ENCODE peak calls at places on chromosomes 7 and 10, in eight cellular contexts. Q is dorsolateral prefrontal cortex, H is PC-3, N is heart left ventricle, E is ascending aorta, Z is fibroblast of mammary gland, D is mucosa of descending colon, P is prostate gland. K is an unnamed sample.

GRCh38 chr10:59817806-59818205 is 64.6 kb upstream of the MRLN start:
- DNase-seq in Q (peak; percentile 69), H (no peak), N (no peak), E (peak; percentile 62), Z (peak; percentile 41), D (no peak), P (no peak), K (peak; percentile 53)

GRCh38 chr10:101617102-101617823 is 29.1 kb downstream of the DPCD start:
- DNase-seq in Q (no peak), H (no peak), N (no peak), E (no peak), Z (no peak), D (no peak), P (no peak), K (no peak)

GRCh38 chr10:28139138-28139537 is 140.3 kb upstream of the ODAD2 start:
- DNase-seq in Q (no peak), H (peak; percentile 74), N (no peak), E (no peak), Z (no peak), D (no peak), P (no peak), K (no peak)

GRCh38 chr10:112792487-112793196 is 157.4 kb upstream of the TCF7L2 start:
- DNase-seq in Q (peak; percentile 62), H (no peak), N (peak; percentile 55), E (peak; percentile 17), Z (peak; percentile 82), D (no peak), P (no peak), K (no peak)

GRCh38 chr10:102235598-102235920 is 5.8 kb downstream of the PITX3 start:
- DNase-seq in Q (no peak), H (peak; percentile 69), N (no peak), E (no peak), Z (no peak), D (no peak), P (no peak), K (no peak)

GRCh38 chr10:5652746-5653145 is 13.6 kb downstream of the ASB13 start:
- DNase-seq in Q (no peak), H (no peak), N (no peak), E (no peak), Z (no peak), D (no peak), P (no peak), K (no peak)

GRCh38 chr7:37916673-37917660 is at the start of gene SFRP4:
- DNase-seq in Q (peak; percentile 47), H (peak; percentile 78), N (peak; percentile 68), E (peak; percentile 17), Z (peak; percentile 65), D (peak; percentile 62), P (no peak), K (no peak)

GRCh38 chr7:128993419-128993818 is 55.7 kb downstream of the IRF5 start:
- DNase-seq in Q (no peak), H (no peak), N (no peak), E (no peak), Z (no peak), D (no peak), P (no peak), K (no peak)

GRCh38 chr10:51231754-51232153 is 157.5 kb downstream of the PRKG1 start:
- DNase-seq in Q (no peak), H (peak; percentile 94), N (no peak), E (no peak), Z (peak; percentile 26), D (no peak), P (peak; percentile 15), K (no peak)

GRCh38 chr7:139111147-139111546 is 1.6 kb upstream of the ZC3HAV1 start:
- DNase-seq in Q (no peak), H (peak; percentile 16), N (no peak), E (no peak), Z (no peak), D (no peak), P (peak; percentile 66), K (no peak)

GRCh38 chr7:139106959-139107358 is 2.6 kb downstream of the ZC3HAV1 start:
- DNase-seq in Q (no peak), H (peak; percentile 3), N (no peak), E (no peak), Z (no peak), D (no peak), P (no peak), K (no peak)

GRCh38 chr7:139108256-139109187 is 998 bp downstream of the ZC3HAV1 start:
- DNase-seq in Q (no peak), H (peak; percentile 23), N (peak; percentile 39), E (no peak), Z (peak; percentile 10), D (peak; percentile 75), P (peak; percentile 26), K (no peak)

GRCh38 chr7:139109983-139110411 is 477 bp upstream of the ZC3HAV1 start:
- DNase-seq in Q (no peak), H (no peak), N (no peak), E (no peak), Z (no peak), D (no peak), P (no peak), K (no peak)

DNA sequence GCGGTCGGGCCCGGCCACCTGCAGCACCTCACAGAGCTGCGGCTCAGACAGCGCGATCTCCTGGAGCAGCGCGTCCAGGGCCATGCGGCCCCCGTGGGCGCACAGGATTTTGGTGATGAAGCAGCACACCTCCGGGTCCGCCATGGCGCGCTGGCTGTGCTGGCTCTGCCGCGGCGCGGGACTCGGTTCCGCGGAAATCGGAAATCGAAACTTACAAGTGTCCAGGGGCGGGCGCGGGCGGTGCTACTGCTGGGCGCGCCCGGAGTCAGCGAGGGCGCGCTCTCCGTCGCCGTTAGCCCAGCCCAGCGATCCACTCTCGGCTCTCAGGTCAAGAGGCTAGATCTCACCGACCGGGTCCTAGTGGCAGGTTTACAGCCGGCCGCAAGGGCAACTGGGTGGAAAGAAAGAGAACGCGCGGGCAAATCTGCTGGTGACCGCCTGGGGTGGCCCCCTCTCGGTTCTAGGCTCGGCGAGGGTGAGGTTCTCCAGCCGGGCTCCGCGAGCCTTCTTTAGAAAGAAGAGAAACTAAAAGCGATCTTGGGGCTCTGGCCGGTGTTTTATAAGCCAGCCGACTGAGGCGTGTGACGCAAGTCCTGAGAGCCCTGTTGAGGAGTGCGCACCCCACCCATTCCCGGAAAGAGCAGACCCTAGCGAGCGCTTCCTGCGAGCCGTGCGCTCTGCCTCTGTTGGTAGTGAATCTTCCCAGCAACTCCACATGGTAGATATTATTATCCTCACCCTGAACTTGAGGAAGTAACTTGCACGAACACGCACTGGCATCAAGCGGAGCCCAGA is at the start of gene ZC3HAV1:
- DNase-seq in Q (peak; percentile 60), H (peak; percentile 71), N (peak; percentile 92), E (peak; percentile 60), Z (peak; percentile 89), D (peak; percentile 94), P (peak; percentile 87), K (peak; percentile 52)
- TF ChIP-seq CTCF in Q (no peak), H (no peak), N (no peak), E (no peak), Z (no peak), D (no peak), P (no peak), K (no peak)

GRCh38 chr7:104945599-104945956 is 68.4 kb upstream of the KMT2E start:
- DNase-seq in Q (no peak), H (no peak), N (no peak), E (no peak), Z (no peak), D (no peak), P (no peak), K (no peak)
- H3K4me3 ChIP-seq in Q (no peak overlapping the region), H (peak overlapping the region; percentile 32), N (no peak overlapping the region), E (peak overlapping the region; percentile 5), Z (no peak overlapping the region), D (no peak overlapping the region), P (no peak overlapping the region), K (peak overlapping the region; percentile 66)

GRCh38 chr7:134535919-134536299 is 8.5 kb downstream of the AKR1B10 start:
- DNase-seq in Q (no peak), H (no peak), N (no peak), E (no peak), Z (no peak), D (no peak), P (no peak), K (no peak)
- TF ChIP-seq CTCF in Q (no peak), H (no peak), N (no peak), E (no peak), Z (no peak), D (no peak), P (no peak), K (no peak)

GRCh38 chr7:105877736-105878135 is 1.3 kb upstream of the ATXN7L1 start:
- DNase-seq in Q (no peak), H (no peak), N (no peak), E (no peak), Z (peak; percentile 22), D (no peak), P (no peak), K (no peak)
- H3K4me3 ChIP-seq in Q (peak overlapping the region; percentile 84), H (peak overlapping the region; percentile 74), N (peak overlapping the region; percentile 89), E (peak overlapping the region; percentile 99), Z (peak overlapping the region; percentile 79), D (peak overlapping the region; percentile 51), P (peak overlapping the region; percentile 56), K (peak overlapping the region; percentile 93)

DNA sequence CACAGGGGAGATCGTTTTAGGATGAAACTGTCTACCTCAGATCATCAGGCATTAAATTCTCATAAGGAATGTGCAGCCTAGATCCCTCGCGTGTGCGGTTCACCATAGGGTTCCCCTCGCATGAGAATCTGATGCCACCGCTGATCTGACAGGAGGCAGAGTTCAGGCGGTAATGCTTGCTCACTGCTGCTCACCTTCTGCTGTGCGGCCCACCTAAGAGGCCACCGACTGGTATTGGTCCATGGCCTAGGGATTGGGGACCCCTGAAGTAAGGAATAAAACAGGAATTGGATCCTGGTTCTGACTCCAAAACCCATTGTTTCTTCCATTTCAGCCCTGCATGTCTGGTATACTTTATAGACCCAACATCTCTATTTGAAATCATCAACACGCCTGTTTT is 4.1 kb downstream of the NOD1 start:
- DNase-seq in Q (no peak), H (no peak), N (no peak), E (no peak), Z (no peak), D (no peak), P (no peak), K (no peak)
- TF ChIP-seq CTCF in Q (no peak), H (no peak), N (no peak), E (no peak), Z (no peak), D (no peak), P (no peak), K (no peak)